ENCODE peak calls at places on chromosomes 1 and 21, in five cellular contexts. One of them, this sample, is unnamed.

GRCh38 chr1:217332426-217333065 is 298.3 kb downstream of the GPATCH2 start:
- DNase-seq in H1: no peak
- DNase-seq in endothelial cell of umbilical vein: no peak
- DNase-seq in A549: no peak
- DNase-seq in K562: no peak
- DNase-seq in this sample: no peak

GRCh38 chr1:151918819-151919218 is 9.5 kb upstream of the THEM4 start:
- DNase-seq in H1: no peak
- DNase-seq in endothelial cell of umbilical vein: no peak
- DNase-seq in A549: no peak
- DNase-seq in K562: no peak
- DNase-seq in this sample: no peak

GRCh38 chr1:110746644-110747259 is 72.0 kb upstream of the KCNA3 start:
- DNase-seq in H1: peak
- DNase-seq in endothelial cell of umbilical vein: peak
- DNase-seq in A549: no peak
- DNase-seq in K562: peak
- DNase-seq in this sample: peak

GRCh38 chr21:16587141-16587570 is 857.4 kb downstream of the USP25 start:
- DNase-seq in H1: no peak
- DNase-seq in endothelial cell of umbilical vein: peak
- DNase-seq in A549: peak
- DNase-seq in K562: no peak
- DNase-seq in this sample: peak

GRCh38 chr1:41612953-41613352 is 128.5 kb upstream of the EDN2 start:
- DNase-seq in H1: no peak
- DNase-seq in endothelial cell of umbilical vein: no peak
- DNase-seq in A549: no peak
- DNase-seq in K562: no peak
- DNase-seq in this sample: no peak

GRCh38 chr1:176699821-176700220 is 236.8 kb downstream of the PAPPA2 start:
- DNase-seq in H1: no peak
- DNase-seq in endothelial cell of umbilical vein: no peak
- DNase-seq in A549: no peak
- DNase-seq in K562: no peak
- DNase-seq in this sample: no peak

GRCh38 chr1:224170748-224171478 is 12.1 kb upstream of the DEGS1 start:
- DNase-seq in H1: no peak
- DNase-seq in endothelial cell of umbilical vein: peak
- DNase-seq in A549: peak
- DNase-seq in K562: peak
- DNase-seq in this sample: peak

GRCh38 chr1:221337106-221337505 is 404.8 kb downstream of the DUSP10 start:
- DNase-seq in H1: no peak
- DNase-seq in endothelial cell of umbilical vein: no peak
- DNase-seq in A549: no peak
- DNase-seq in K562: no peak
- DNase-seq in this sample: no peak

GRCh38 chr1:227343201-227343600 is 24.9 kb upstream of the CDC42BPA start:
- DNase-seq in H1: no peak
- DNase-seq in endothelial cell of umbilical vein: no peak
- DNase-seq in A549: no peak
- DNase-seq in K562: no peak
- DNase-seq in this sample: no peak

GRCh38 chr1:166464333-166464732 is 297.5 kb upstream of the FAM78B start:
- DNase-seq in H1: no peak
- DNase-seq in endothelial cell of umbilical vein: no peak
- DNase-seq in A549: no peak
- DNase-seq in K562: no peak
- DNase-seq in this sample: no peak

GRCh38 chr1:25757846-25758185 is 42.2 kb upstream of the SELENON start:
- DNase-seq in H1: no peak
- DNase-seq in endothelial cell of umbilical vein: no peak
- DNase-seq in A549: no peak
- DNase-seq in K562: no peak
- DNase-seq in this sample: no peak

GRCh38 chr1:25757151-25757845 is 42.7 kb upstream of the SELENON start:
- DNase-seq in H1: no peak
- DNase-seq in endothelial cell of umbilical vein: no peak
- DNase-seq in A549: no peak
- DNase-seq in K562: no peak
- DNase-seq in this sample: no peak

GRCh38 chr1:25756210-25756609 is 43.8 kb upstream of the SELENON start:
- DNase-seq in H1: no peak
- DNase-seq in endothelial cell of umbilical vein: peak
- DNase-seq in A549: no peak
- DNase-seq in K562: no peak
- DNase-seq in this sample: no peak

GRCh38 chr1:25755475-25756125 is 44.4 kb upstream of the SELENON start:
- DNase-seq in H1: no peak
- DNase-seq in endothelial cell of umbilical vein: no peak
- DNase-seq in A549: no peak
- DNase-seq in K562: no peak
- DNase-seq in this sample: no peak

DNA sequence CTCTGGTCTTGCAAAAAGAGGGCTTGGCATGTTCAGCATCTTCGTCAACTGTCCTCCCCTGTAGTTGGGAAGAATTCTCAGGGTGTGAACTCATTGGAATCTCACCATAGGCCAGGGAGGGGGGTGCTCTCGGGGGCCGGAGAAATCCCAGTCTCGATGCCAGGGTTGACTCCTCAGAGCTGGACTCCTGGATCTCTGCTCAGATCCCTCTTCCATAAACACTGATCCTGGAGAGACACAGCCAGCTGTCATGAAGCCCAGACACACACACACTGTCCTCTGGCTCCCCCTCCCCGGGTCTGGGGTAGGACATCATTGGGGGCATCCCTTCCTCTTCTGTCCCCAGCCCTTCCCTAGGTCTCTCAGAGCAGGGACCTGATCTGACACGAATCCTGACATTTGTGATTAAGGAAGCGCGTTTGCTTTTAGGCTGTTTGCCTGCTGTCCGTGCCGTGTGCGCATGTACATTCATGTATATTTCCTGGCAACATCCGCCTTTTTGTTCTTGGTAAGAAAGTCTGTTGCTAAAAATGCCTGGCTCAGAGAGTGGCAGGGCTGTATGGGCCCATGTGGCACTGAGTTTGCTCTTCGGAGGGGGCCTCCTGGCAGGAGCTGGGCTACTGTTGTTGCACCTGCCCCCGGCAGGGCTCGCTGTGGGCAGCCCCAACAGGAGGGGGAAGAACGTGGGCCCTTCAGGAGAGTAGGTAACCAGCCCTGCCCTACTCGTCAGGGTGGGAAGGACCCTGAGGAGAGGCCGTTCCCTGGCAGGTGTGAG is 45.4 kb upstream of the SELENON start:
- DNase-seq in H1: no peak
- DNase-seq in endothelial cell of umbilical vein: peak
- DNase-seq in A549: no peak
- DNase-seq in K562: no peak
- DNase-seq in this sample: no peak
- TF ChIP-seq JUN in H1: no peak
- TF ChIP-seq JUN in endothelial cell of umbilical vein: no peak
- TF ChIP-seq JUN in A549: no peak
- TF ChIP-seq JUN in K562: no peak
- TF ChIP-seq JUN in this sample: no peak

DNA sequence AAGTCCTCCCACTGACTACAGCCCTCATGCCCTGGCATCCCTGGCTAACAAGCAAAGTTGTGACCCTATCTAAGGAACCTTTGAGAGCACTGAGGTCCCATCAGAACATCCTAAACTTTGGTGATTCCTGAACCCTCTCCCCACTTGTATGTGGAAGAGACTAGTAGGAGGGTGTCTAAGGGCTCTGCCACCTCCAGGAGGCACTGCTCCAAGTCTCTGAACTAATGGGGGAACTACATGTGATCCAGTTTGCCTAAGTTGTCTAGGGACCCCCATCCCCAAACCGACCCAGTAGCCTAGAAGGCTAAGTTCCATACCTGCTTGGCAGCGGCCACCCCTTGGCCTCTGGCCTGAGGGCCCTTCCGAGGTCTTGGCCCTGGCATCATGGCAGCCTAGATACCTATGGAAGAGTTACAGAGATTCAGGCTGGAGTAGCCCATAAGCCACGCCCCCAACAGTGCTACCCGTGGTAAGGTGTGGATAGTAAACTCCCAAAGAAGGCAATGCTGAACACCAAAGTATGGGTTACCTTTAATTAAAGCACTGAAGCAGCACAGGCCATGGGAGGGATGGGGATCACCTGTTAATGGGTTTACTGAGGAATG is 1.7 kb downstream of the CC2D1B start:
- DNase-seq in H1: no peak
- DNase-seq in endothelial cell of umbilical vein: no peak
- DNase-seq in A549: no peak
- DNase-seq in K562: no peak
- DNase-seq in this sample: no peak
- H3K4me3 ChIP-seq in H1: peak
- H3K4me3 ChIP-seq in endothelial cell of umbilical vein: no peak
- H3K4me3 ChIP-seq in A549: peak
- H3K4me3 ChIP-seq in K562: peak
- H3K4me3 ChIP-seq in this sample: peak

GRCh38 chr1:10794724-10795304 is 1.6 kb downstream of the CASZ1 start:
- DNase-seq in H1: no peak
- DNase-seq in endothelial cell of umbilical vein: no peak
- DNase-seq in A549: no peak
- DNase-seq in K562: no peak
- DNase-seq in this sample: no peak
- TF ChIP-seq JUN in H1: no peak
- TF ChIP-seq JUN in endothelial cell of umbilical vein: no peak
- TF ChIP-seq JUN in A549: no peak
- TF ChIP-seq JUN in K562: no peak
- TF ChIP-seq JUN in this sample: no peak

DNA sequence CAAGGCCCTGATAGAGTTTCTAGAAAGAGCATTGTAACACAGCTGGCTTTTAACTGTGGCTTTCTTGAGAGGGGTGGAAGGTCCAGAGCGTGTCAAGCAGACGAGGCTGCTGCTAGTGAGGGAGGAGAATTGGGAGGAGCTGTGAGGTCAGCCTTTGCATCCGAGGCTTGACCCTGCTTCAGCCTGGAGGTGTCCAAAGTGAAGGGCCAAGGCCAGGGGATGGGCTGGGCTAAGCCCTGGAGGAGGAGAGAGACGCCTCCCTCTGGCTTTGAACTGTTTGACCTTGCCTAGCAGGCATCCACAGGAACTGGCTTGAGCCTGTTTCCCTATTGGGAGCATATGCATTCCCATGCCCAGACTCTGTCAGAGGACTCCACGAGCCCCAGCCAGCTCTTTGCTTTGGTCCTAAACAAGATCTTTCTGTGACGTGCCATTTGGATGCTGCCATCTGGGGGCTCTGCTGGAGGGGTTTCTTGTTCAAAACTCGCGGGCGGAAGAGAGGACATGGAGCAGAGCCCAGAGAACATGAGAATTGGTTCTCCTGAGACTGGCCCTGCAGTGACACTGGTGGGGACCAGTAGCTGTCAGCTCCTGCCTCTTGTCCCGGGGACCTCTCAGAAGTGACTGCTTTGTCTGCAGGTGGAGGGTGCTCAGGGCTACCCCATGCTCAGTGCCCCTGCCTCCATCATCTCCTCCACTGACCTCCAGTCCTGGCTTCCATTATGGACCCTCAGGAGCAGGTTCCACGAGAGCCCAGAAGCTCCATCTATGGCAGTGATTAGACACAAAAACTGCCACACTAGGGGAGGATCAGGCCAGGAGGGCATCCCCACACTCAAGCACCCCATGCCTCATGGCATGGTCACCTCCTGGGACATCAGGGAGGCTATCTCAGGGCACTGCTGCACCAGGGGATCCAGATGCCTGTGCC is 5.6 kb downstream of the ACTRT2 start:
- DNase-seq in H1: no peak
- DNase-seq in endothelial cell of umbilical vein: no peak
- DNase-seq in A549: no peak
- DNase-seq in K562: no peak
- DNase-seq in this sample: no peak
- H3K4me3 ChIP-seq in H1: no peak
- H3K4me3 ChIP-seq in endothelial cell of umbilical vein: no peak
- H3K4me3 ChIP-seq in A549: no peak
- H3K4me3 ChIP-seq in K562: no peak
- H3K4me3 ChIP-seq in this sample: no peak

DNA sequence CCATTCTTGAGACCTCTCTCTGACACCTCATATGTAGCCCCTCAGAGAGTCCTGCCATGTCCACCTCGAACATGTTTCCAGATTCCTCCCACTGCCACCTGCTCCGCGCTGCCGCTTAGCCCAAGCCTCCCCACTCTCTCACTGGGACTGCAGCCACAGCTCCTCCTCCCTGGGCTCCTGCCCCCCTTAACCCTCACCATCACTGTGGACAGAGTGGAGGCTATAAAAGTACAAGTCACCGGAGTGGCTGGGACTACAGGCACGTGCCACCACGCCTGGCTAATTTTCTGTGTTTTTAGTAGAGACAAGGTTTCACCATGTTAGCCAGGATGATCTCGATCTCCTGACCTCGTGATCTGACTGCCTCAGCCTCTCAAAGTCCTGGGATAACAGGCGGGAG is 77.0 kb downstream of the VWA5B1 start:
- DNase-seq in H1: no peak
- DNase-seq in endothelial cell of umbilical vein: no peak
- DNase-seq in A549: no peak
- DNase-seq in K562: no peak
- DNase-seq in this sample: no peak
- TF ChIP-seq JUN in H1: no peak
- TF ChIP-seq JUN in endothelial cell of umbilical vein: no peak
- TF ChIP-seq JUN in A549: no peak
- TF ChIP-seq JUN in K562: no peak
- TF ChIP-seq JUN in this sample: no peak

GRCh38 chr1:23634840-23635642 is 56.6 kb upstream of the RPL11 start:
- DNase-seq in H1: no peak
- DNase-seq in endothelial cell of umbilical vein: peak
- DNase-seq in A549: peak
- DNase-seq in K562: peak
- DNase-seq in this sample: peak
- H3K4me3 ChIP-seq in H1: no peak
- H3K4me3 ChIP-seq in endothelial cell of umbilical vein: peak
- H3K4me3 ChIP-seq in A549: peak
- H3K4me3 ChIP-seq in K562: peak
- H3K4me3 ChIP-seq in this sample: peak

DNA sequence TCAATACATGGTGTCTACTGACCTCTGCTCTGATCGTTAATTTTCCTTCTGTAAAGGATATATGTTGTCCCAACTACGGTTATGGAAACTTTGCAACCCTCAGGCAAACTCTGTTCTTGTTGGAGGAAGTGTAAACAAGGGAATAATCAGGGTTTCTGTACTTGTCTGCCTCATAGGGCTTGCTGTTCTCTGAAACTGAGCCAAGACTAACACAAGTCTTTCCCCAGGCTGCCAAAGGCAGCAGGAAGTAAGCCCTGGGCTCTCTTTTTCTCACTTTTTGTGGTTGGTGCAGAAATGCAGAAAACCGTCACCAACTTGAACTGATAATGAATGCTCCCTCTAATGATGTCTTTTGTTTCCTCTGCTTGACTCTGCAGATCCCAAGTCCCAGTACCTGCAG is 7.6 kb downstream of the CYP4X1 start:
- DNase-seq in H1: no peak
- DNase-seq in endothelial cell of umbilical vein: peak
- DNase-seq in A549: no peak
- DNase-seq in K562: no peak
- DNase-seq in this sample: no peak
- TF ChIP-seq JUN in H1: no peak
- TF ChIP-seq JUN in endothelial cell of umbilical vein: no peak
- TF ChIP-seq JUN in A549: no peak
- TF ChIP-seq JUN in K562: no peak
- TF ChIP-seq JUN in this sample: no peak

GRCh38 chr1:63461661-63462230 is 61.3 kb downstream of the ITGB3BP start:
- DNase-seq in H1: no peak
- DNase-seq in endothelial cell of umbilical vein: no peak
- DNase-seq in A549: no peak
- DNase-seq in K562: no peak
- DNase-seq in this sample: no peak
- H3K4me3 ChIP-seq in H1: no peak
- H3K4me3 ChIP-seq in endothelial cell of umbilical vein: no peak
- H3K4me3 ChIP-seq in A549: no peak
- H3K4me3 ChIP-seq in K562: no peak
- H3K4me3 ChIP-seq in this sample: no peak

GRCh38 chr1:3537359-3537758 is 73.9 kb downstream of the MEGF6 start:
- DNase-seq in H1: no peak
- DNase-seq in endothelial cell of umbilical vein: no peak
- DNase-seq in A549: no peak
- DNase-seq in K562: no peak
- DNase-seq in this sample: no peak
- TF ChIP-seq JUN in H1: no peak
- TF ChIP-seq JUN in endothelial cell of umbilical vein: no peak
- TF ChIP-seq JUN in A549: no peak
- TF ChIP-seq JUN in K562: no peak
- TF ChIP-seq JUN in this sample: no peak

This sample was measured in HepG2.